ENCODE peak calls at places on chromosome 14, in six cellular contexts. C is IMR-90, S is H1, X is mesenchymal stem cell, T is H9, J is trophoblast cell. O is an unnamed sample.

GRCh38 chr14:72701232-72701555 is 192.7 kb downstream of the DPF3 start:
- DNase-seq in C (no peak), S (no peak), X (no peak), T (no peak), J (no peak), O (no peak)

GRCh38 chr14:59435987-59436386 is 29.2 kb downstream of the GPR135 start:
- DNase-seq in C (no peak), S (no peak), X (no peak), T (no peak), J (no peak), O (no peak)

GRCh38 chr14:103561381-103562134 is 899 bp downstream of the BAG5 start:
- DNase-seq in C (peak), S (no peak), X (peak), T (peak), J (peak), O (no peak)

GRCh38 chr14:32028599-32028998 is 48.5 kb upstream of the ARHGAP5 start:
- DNase-seq in C (no peak), S (no peak), X (peak), T (no peak), J (no peak), O (no peak)

GRCh38 chr14:32405856-32406255 is 76.8 kb downstream of the AKAP6 start:
- DNase-seq in C (no peak), S (no peak), X (no peak), T (no peak), J (no peak), O (no peak)

GRCh38 chr14:92747701-92748258 is 647 bp downstream of the LGMN start:
- DNase-seq in C (no peak), S (no peak), X (peak), T (no peak), J (peak), O (no peak)

GRCh38 chr14:100878271-100879146 is 25.0 kb downstream of the RTL1 start:
- DNase-seq in C (no peak), S (no peak), X (no peak), T (no peak), J (no peak), O (no peak)

GRCh38 chr14:74645735-74646134 is 33.7 kb upstream of the LTBP2 start:
- DNase-seq in C (no peak), S (no peak), X (no peak), T (no peak), J (no peak), O (no peak)

GRCh38 chr14:53953828-53954550 is 2.6 kb downstream of the BMP4 start:
- DNase-seq in C (peak), S (no peak), X (peak), T (peak), J (peak), O (no peak)
- H3K23ac ChIP-seq in C (peak), S (no peak), X (peak), T (no peak), J (no peak), O (peak)

DNA sequence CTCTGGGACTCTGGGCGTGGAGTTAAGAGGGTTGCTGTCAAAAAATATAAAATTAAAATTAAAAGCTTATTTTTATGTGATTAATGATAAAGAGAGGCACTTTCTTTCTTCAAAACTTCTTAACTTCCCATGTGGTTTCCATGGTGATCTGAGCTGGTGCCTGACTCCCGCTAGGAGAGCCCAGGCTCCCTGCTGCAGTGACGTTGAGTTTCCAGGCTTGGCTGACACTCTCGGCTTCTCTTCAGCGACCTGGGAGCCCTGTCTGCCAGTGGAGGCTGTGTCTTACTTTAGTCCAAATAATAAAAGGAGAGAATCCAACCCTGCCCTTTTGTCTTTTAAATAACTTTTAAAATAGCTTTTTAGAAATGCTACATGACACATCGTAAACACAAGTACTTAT is 84.4 kb downstream of the GALC start:
- DNase-seq in C (no peak), S (no peak), X (no peak), T (no peak), J (no peak), O (no peak)
- H2AFZ ChIP-seq in C (no peak), S (no peak), X (no peak), T (no peak), J (no peak), O (no peak)

GRCh38 chr14:95662376-95663186 is 23.6 kb upstream of the TCL1B start:
- DNase-seq in C (no peak), S (no peak), X (no peak), T (no peak), J (peak), O (no peak)

GRCh38 chr14:95664046-95664445 is 22.2 kb upstream of the TCL1B start:
- DNase-seq in C (no peak), S (no peak), X (no peak), T (no peak), J (no peak), O (no peak)

GRCh38 chr14:95663226-95663797 is 22.9 kb upstream of the TCL1B start:
- DNase-seq in C (no peak), S (no peak), X (no peak), T (no peak), J (no peak), O (no peak)

GRCh38 chr14:95659986-95660385 is 26.2 kb upstream of the TCL1B start:
- DNase-seq in C (no peak), S (no peak), X (no peak), T (no peak), J (no peak), O (no peak)

GRCh38 chr14:95660550-95661515 is 25.4 kb upstream of the TCL1B start:
- DNase-seq in C (no peak), S (no peak), X (no peak), T (no peak), J (no peak), O (no peak)
- H3K23ac ChIP-seq in C (no peak), S (no peak), X (no peak), T (no peak), J (no peak), O (no peak)

GRCh38 chr14:68800361-68800760 is 7.5 kb upstream of the ZFP36L1 start:
- DNase-seq in C (no peak), S (no peak), X (peak), T (no peak), J (no peak), O (no peak)
- H2AFZ ChIP-seq in C (no peak), S (no peak), X (no peak), T (no peak), J (no peak), O (no peak)

DNA sequence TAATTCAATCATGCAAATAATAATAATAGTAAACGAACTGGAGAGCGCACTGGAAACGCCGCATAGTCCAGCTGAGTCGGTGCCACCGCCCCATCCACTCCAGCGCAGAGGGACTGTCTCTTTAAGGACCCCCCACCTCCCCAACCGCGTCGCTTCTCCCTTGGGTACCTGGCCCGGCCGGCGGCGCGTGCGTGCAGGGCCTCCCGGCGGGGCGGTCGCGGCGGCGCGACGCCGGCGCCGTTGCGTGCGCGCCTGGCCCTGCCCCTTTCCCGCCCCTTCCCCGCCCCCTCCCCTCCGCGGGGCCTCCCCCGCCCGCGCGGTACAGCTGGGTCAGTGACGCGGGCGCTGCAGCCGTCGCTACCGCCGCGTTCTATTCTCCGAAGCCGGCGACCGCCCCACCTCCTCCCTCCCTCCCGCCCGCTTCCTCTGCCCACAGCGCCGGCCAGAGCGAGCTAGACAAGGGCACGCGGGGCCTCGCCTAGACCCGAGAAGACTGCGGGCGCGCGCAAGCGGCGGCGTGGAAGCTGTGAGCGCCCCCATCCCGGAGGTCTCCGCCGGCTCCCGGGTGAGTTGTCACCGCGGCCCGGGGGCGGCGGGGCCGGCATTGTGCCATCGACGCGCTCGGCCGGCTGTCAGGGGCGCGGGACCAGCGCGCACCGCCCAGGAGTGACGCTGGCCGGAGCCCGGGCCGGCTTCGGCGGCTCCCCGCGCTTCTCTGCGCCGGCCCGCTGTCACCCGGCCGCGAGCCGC is at the start of gene SUSD6:
- DNase-seq in C (peak), S (peak), X (peak), T (peak), J (peak), O (peak)
- H3K23ac ChIP-seq in C (peak), S (no peak), X (peak), T (no peak), J (no peak), O (peak)

DNA sequence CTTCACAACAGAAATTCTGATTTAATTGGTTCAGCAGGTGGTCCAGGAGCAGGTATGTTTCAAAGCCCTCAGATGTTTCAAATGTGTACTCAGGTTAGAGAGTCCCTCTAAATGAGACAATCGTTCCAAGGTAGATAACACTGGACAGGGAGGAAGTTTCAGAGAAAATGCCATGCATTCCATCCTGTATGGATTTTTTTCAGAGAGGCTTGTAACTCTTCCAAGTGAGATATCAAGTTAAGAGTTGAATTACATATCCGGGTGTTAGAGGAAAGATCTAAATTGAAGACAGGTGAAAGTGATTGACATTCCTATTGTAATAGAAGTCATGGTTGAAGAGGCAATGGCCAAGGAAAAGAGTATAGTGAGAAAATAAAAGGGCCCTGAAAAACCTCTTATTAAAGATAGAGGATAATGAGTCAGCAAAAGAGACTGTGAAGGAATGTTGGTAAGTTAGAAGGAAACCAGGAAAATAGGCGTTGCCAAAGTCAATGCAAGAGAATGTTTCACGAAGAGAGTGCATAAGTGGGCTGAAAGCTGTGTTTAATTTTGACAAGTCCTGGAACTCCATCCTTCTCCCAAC is 105.8 kb downstream of the BMP4 start:
- DNase-seq in C (peak), S (no peak), X (peak), T (no peak), J (peak), O (no peak)
- H2AFZ ChIP-seq in C (no peak), S (no peak), X (no peak), T (no peak), J (no peak), O (no peak)